ENCODE peak calls at places on chromosomes 2 and 18, in six cellular contexts. One of them, this sample, is unnamed.

GRCh38 chr2:24919977-24920812 is at the start of gene ADCY3:
- DNase-seq in choroid plexus epithelial cell: peak; percentile 43
- DNase-seq in uterus: peak; percentile 71
- DNase-seq in stomach: peak; percentile 52
- DNase-seq in adrenal gland: peak; percentile 25
- DNase-seq in fibroblast of the aortic adventitia: peak; percentile 29
- DNase-seq in this sample: no peak

GRCh38 chr2:141767051-141767450 is 363.8 kb downstream of the LRP1B start:
- DNase-seq in adrenal gland: no peak
- DNase-seq in uterus: no peak
- DNase-seq in choroid plexus epithelial cell: peak; percentile 93
- DNase-seq in stomach: no peak
- DNase-seq in fibroblast of the aortic adventitia: no peak
- DNase-seq in this sample: no peak

GRCh38 chr2:100365434-100365833 is 43.1 kb upstream of the LONRF2 start:
- DNase-seq in uterus: peak; percentile 59
- DNase-seq in fibroblast of the aortic adventitia: peak; percentile 98
- DNase-seq in stomach: peak; percentile 44
- DNase-seq in adrenal gland: peak; percentile 67
- DNase-seq in choroid plexus epithelial cell: peak; percentile 87
- DNase-seq in this sample: no peak

GRCh38 chr2:173959358-173959884 is 5.8 kb downstream of the SP3 start:
- DNase-seq in choroid plexus epithelial cell: no peak
- DNase-seq in adrenal gland: no peak
- DNase-seq in fibroblast of the aortic adventitia: no peak
- DNase-seq in stomach: no peak
- DNase-seq in uterus: no peak
- DNase-seq in this sample: no peak

GRCh38 chr2:95389256-95390119 is 13.0 kb upstream of the FAHD2A start:
- DNase-seq in choroid plexus epithelial cell: peak; percentile 76
- DNase-seq in adrenal gland: peak; percentile 58
- DNase-seq in fibroblast of the aortic adventitia: peak; percentile 67
- DNase-seq in uterus: peak; percentile 59
- DNase-seq in stomach: peak; percentile 67
- DNase-seq in this sample: no peak

GRCh38 chr18:80109676-80110078 is 615 bp downstream of the ADNP2 start:
- DNase-seq in stomach: peak; percentile 30
- DNase-seq in adrenal gland: peak; percentile 57
- DNase-seq in fibroblast of the aortic adventitia: peak; percentile 26
- DNase-seq in uterus: peak; percentile 33
- DNase-seq in choroid plexus epithelial cell: peak; percentile 53
- DNase-seq in this sample: no peak

GRCh38 chr2:73114273-73114867 is 1.6 kb upstream of the RAB11FIP5 start:
- DNase-seq in stomach: no peak
- DNase-seq in uterus: no peak
- DNase-seq in adrenal gland: no peak
- DNase-seq in fibroblast of the aortic adventitia: no peak
- DNase-seq in choroid plexus epithelial cell: no peak
- DNase-seq in this sample: no peak

GRCh38 chr18:68449292-68449691 is 265.6 kb downstream of the TMX3 start:
- DNase-seq in fibroblast of the aortic adventitia: peak; percentile 90
- DNase-seq in choroid plexus epithelial cell: peak; percentile 91
- DNase-seq in stomach: no peak
- DNase-seq in uterus: no peak
- DNase-seq in adrenal gland: no peak
- DNase-seq in this sample: no peak

GRCh38 chr18:78517328-78517727 is 462.3 kb upstream of the SALL3 start:
- DNase-seq in uterus: no peak
- DNase-seq in stomach: peak; percentile 7
- DNase-seq in choroid plexus epithelial cell: no peak
- DNase-seq in fibroblast of the aortic adventitia: no peak
- DNase-seq in adrenal gland: no peak
- DNase-seq in this sample: no peak

GRCh38 chr18:8217041-8217564 is 392.1 kb upstream of the RAB12 start:
- DNase-seq in fibroblast of the aortic adventitia: no peak
- DNase-seq in choroid plexus epithelial cell: peak; percentile 70
- DNase-seq in adrenal gland: no peak
- DNase-seq in uterus: no peak
- DNase-seq in stomach: no peak
- DNase-seq in this sample: no peak

GRCh38 chr18:77197073-77197472 is 52.6 kb upstream of the GALR1 start:
- DNase-seq in choroid plexus epithelial cell: no peak
- DNase-seq in uterus: no peak
- DNase-seq in stomach: no peak
- DNase-seq in fibroblast of the aortic adventitia: no peak
- DNase-seq in adrenal gland: no peak
- DNase-seq in this sample: no peak
- TF ChIP-seq CTCF in choroid plexus epithelial cell: peak; percentile 26
- TF ChIP-seq CTCF in uterus: no peak
- TF ChIP-seq CTCF in stomach: no peak
- TF ChIP-seq CTCF in fibroblast of the aortic adventitia: peak; percentile 18
- TF ChIP-seq CTCF in adrenal gland: no peak
- TF ChIP-seq CTCF in this sample: no peak

GRCh38 chr2:233673896-233674295 is 2.2 kb downstream of the UGT1A9 start:
- DNase-seq in adrenal gland: no peak
- DNase-seq in choroid plexus epithelial cell: no peak
- DNase-seq in stomach: no peak
- DNase-seq in uterus: no peak
- DNase-seq in fibroblast of the aortic adventitia: no peak
- DNase-seq in this sample: no peak

GRCh38 chr2:233671290-233672161 is at the start of gene UGT1A9:
- DNase-seq in fibroblast of the aortic adventitia: no peak
- DNase-seq in adrenal gland: no peak
- DNase-seq in uterus: no peak
- DNase-seq in stomach: no peak
- DNase-seq in choroid plexus epithelial cell: no peak
- DNase-seq in this sample: no peak

GRCh38 chr2:233674995-233675394 is 3.3 kb downstream of the UGT1A9 start:
- DNase-seq in choroid plexus epithelial cell: no peak
- DNase-seq in uterus: no peak
- DNase-seq in stomach: no peak
- DNase-seq in adrenal gland: no peak
- DNase-seq in fibroblast of the aortic adventitia: no peak
- DNase-seq in this sample: no peak

GRCh38 chr2:233676046-233676445 is 4.3 kb downstream of the UGT1A9 start:
- DNase-seq in stomach: no peak
- DNase-seq in uterus: no peak
- DNase-seq in fibroblast of the aortic adventitia: no peak
- DNase-seq in choroid plexus epithelial cell: peak; percentile 60
- DNase-seq in adrenal gland: no peak
- DNase-seq in this sample: no peak

GRCh38 chr2:233674314-233674713 is 2.6 kb downstream of the UGT1A9 start:
- DNase-seq in fibroblast of the aortic adventitia: no peak
- DNase-seq in uterus: no peak
- DNase-seq in adrenal gland: no peak
- DNase-seq in choroid plexus epithelial cell: no peak
- DNase-seq in stomach: no peak
- DNase-seq in this sample: no peak
- TF ChIP-seq CTCF in fibroblast of the aortic adventitia: no peak
- TF ChIP-seq CTCF in uterus: no peak
- TF ChIP-seq CTCF in adrenal gland: no peak
- TF ChIP-seq CTCF in choroid plexus epithelial cell: no peak
- TF ChIP-seq CTCF in stomach: no peak
- TF ChIP-seq CTCF in this sample: no peak

GRCh38 chr2:189118386-189118785 is 61.2 kb downstream of the COL5A2 start:
- DNase-seq in uterus: no peak
- DNase-seq in choroid plexus epithelial cell: no peak
- DNase-seq in adrenal gland: no peak
- DNase-seq in stomach: no peak
- DNase-seq in fibroblast of the aortic adventitia: no peak
- DNase-seq in this sample: no peak

GRCh38 chr2:189116059-189116458 is 63.5 kb downstream of the COL5A2 start:
- DNase-seq in uterus: no peak
- DNase-seq in fibroblast of the aortic adventitia: no peak
- DNase-seq in choroid plexus epithelial cell: no peak
- DNase-seq in stomach: no peak
- DNase-seq in adrenal gland: no peak
- DNase-seq in this sample: no peak

GRCh38 chr2:189113963-189114362 is 65.6 kb downstream of the COL5A2 start:
- DNase-seq in choroid plexus epithelial cell: peak; percentile 33
- DNase-seq in fibroblast of the aortic adventitia: peak; percentile 35
- DNase-seq in uterus: no peak
- DNase-seq in stomach: no peak
- DNase-seq in adrenal gland: no peak
- DNase-seq in this sample: no peak

GRCh38 chr2:189116984-189117383 is 62.6 kb downstream of the COL5A2 start:
- DNase-seq in choroid plexus epithelial cell: peak; percentile 61
- DNase-seq in fibroblast of the aortic adventitia: peak; percentile 28
- DNase-seq in adrenal gland: no peak
- DNase-seq in uterus: no peak
- DNase-seq in stomach: no peak
- DNase-seq in this sample: no peak

DNA sequence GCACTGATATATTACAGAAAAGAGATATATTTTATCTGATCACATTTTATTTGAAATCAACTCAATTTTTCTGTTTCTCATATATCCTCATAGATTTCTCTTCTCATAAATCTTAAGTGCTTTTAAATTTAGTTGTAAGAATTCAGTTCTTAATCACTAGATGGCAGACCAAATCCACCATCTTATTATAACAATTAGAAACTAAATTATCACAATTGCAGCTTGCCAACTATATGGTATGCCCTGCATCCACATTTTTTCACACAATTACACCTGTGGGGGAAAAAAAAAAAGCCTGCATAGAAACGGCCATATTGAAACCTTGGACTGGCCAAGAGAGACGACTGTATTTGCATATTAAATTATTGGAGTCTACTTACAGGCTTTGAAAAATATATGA is 64.4 kb downstream of the COL5A2 start:
- DNase-seq in stomach: no peak
- DNase-seq in choroid plexus epithelial cell: peak; percentile 60
- DNase-seq in adrenal gland: no peak
- DNase-seq in uterus: no peak
- DNase-seq in fibroblast of the aortic adventitia: peak; percentile 72
- DNase-seq in this sample: no peak
- TF ChIP-seq CTCF in stomach: no peak
- TF ChIP-seq CTCF in choroid plexus epithelial cell: peak; percentile 29
- TF ChIP-seq CTCF in adrenal gland: peak; percentile 27
- TF ChIP-seq CTCF in uterus: peak; percentile 15
- TF ChIP-seq CTCF in fibroblast of the aortic adventitia: peak; percentile 7
- TF ChIP-seq CTCF in this sample: no peak

DNA sequence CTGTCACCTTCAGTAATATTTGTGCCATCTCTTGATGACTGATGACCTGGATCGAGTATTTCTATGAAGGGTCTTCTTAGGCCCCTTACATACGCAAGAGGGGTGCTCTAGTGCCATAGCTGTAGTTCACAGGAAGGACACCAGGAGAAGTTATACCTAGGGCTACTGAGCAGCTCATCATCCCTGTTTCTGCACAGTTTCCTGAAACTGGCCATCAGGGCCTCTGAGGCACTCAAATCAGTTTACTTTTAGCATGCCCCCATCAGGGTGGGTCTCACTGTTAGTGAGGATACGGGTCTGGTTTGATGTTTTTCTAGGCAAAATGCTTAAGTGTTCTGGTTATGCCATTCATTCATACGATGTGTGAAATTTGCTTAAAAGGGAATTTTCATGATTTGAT is 20.0 kb upstream of the FBLN7 start:
- DNase-seq in uterus: no peak
- DNase-seq in adrenal gland: no peak
- DNase-seq in fibroblast of the aortic adventitia: no peak
- DNase-seq in choroid plexus epithelial cell: peak; percentile 9
- DNase-seq in stomach: no peak
- DNase-seq in this sample: no peak
- TF ChIP-seq CTCF in uterus: no peak
- TF ChIP-seq CTCF in adrenal gland: no peak
- TF ChIP-seq CTCF in fibroblast of the aortic adventitia: peak; percentile 11
- TF ChIP-seq CTCF in choroid plexus epithelial cell: peak; percentile 24
- TF ChIP-seq CTCF in stomach: no peak
- TF ChIP-seq CTCF in this sample: no peak

GRCh38 chr2:200308421-200309295 is 2.2 kb downstream of the SPATS2L start:
- DNase-seq in uterus: no peak
- DNase-seq in fibroblast of the aortic adventitia: peak; percentile 53
- DNase-seq in stomach: no peak
- DNase-seq in choroid plexus epithelial cell: peak; percentile 60
- DNase-seq in adrenal gland: no peak
- DNase-seq in this sample: no peak
- TF ChIP-seq CTCF in uterus: no peak
- TF ChIP-seq CTCF in fibroblast of the aortic adventitia: no peak
- TF ChIP-seq CTCF in stomach: no peak
- TF ChIP-seq CTCF in choroid plexus epithelial cell: peak; percentile 25
- TF ChIP-seq CTCF in adrenal gland: no peak
- TF ChIP-seq CTCF in this sample: no peak

GRCh38 chr2:217653240-217653639 is 349.6 kb downstream of the TNS1 start:
- DNase-seq in choroid plexus epithelial cell: peak; percentile 85
- DNase-seq in adrenal gland: peak; percentile 82
- DNase-seq in uterus: peak; percentile 71
- DNase-seq in stomach: no peak
- DNase-seq in fibroblast of the aortic adventitia: peak; percentile 94
- DNase-seq in this sample: peak; percentile 38
- TF ChIP-seq CTCF in choroid plexus epithelial cell: peak; percentile 22
- TF ChIP-seq CTCF in adrenal gland: no peak
- TF ChIP-seq CTCF in uterus: no peak
- TF ChIP-seq CTCF in stomach: no peak
- TF ChIP-seq CTCF in fibroblast of the aortic adventitia: peak; percentile 34
- TF ChIP-seq CTCF in this sample: no peak

This sample was measured in omental fat pad.